ENCODE peak calls at places on chromosomes 16 and 17, in ten cellular contexts. One of them, this sample, is unnamed.
A peak's percentile ranks its signal among the peaks of the same experiment; 100 is the strongest.

GRCh38 chr17:50153650-50154575 is 3.4 kb upstream of the PPP1R9B start:
- DNase-seq in fibroblast of the conjunctiva: no peak
- DNase-seq in Ammon's horn: no peak
- DNase-seq in A549: no peak
- DNase-seq in stimulated activated naive CD8-positive, alpha-beta T cell treated with anti-CD3 and anti-CD28 coated beads, Interleukin-15, Interleukin-2, amounts not matched to agents 100 U/mL and 50 U/mL, for 24 hours: no peak
- DNase-seq in mucosa of gallbladder: no peak
- DNase-seq in LHCN-M2: no peak
- DNase-seq in tibial nerve: no peak
- DNase-seq in amygdala: no peak
- DNase-seq in stimulated activated CD8-positive, alpha-beta memory T cell treated with anti-CD3 and anti-CD28 coated beads, Interleukin-2, amount 100 ng/mL, for 1 hour: no peak
- DNase-seq in this sample: no peak

GRCh38 chr16:83143788-83144187 is 517.0 kb downstream of the CDH13 start:
- DNase-seq in fibroblast of the conjunctiva: no peak
- DNase-seq in stimulated activated naive CD8-positive, alpha-beta T cell treated with anti-CD3 and anti-CD28 coated beads, Interleukin-15, Interleukin-2, amounts not matched to agents 100 U/mL and 50 U/mL, for 24 hours: no peak
- DNase-seq in tibial nerve: no peak
- DNase-seq in Ammon's horn: no peak
- DNase-seq in stimulated activated CD8-positive, alpha-beta memory T cell treated with anti-CD3 and anti-CD28 coated beads, Interleukin-2, amount 100 ng/mL, for 1 hour: no peak
- DNase-seq in LHCN-M2: peak; percentile 93
- DNase-seq in A549: no peak
- DNase-seq in mucosa of gallbladder: peak; percentile 21
- DNase-seq in amygdala: no peak
- DNase-seq in this sample: no peak

GRCh38 chr16:4339909-4340308 is 11.2 kb downstream of the PAM16 start:
- DNase-seq in Ammon's horn: no peak
- DNase-seq in stimulated activated naive CD8-positive, alpha-beta T cell treated with anti-CD3 and anti-CD28 coated beads, Interleukin-15, Interleukin-2, amounts not matched to agents 100 U/mL and 50 U/mL, for 24 hours: no peak
- DNase-seq in tibial nerve: no peak
- DNase-seq in LHCN-M2: no peak
- DNase-seq in amygdala: no peak
- DNase-seq in A549: no peak
- DNase-seq in fibroblast of the conjunctiva: no peak
- DNase-seq in stimulated activated CD8-positive, alpha-beta memory T cell treated with anti-CD3 and anti-CD28 coated beads, Interleukin-2, amount 100 ng/mL, for 1 hour: no peak
- DNase-seq in mucosa of gallbladder: no peak
- DNase-seq in this sample: no peak

GRCh38 chr17:61454932-61455753 is 2.9 kb downstream of the TBX4 start:
- DNase-seq in fibroblast of the conjunctiva: no peak
- DNase-seq in stimulated activated naive CD8-positive, alpha-beta T cell treated with anti-CD3 and anti-CD28 coated beads, Interleukin-15, Interleukin-2, amounts not matched to agents 100 U/mL and 50 U/mL, for 24 hours: no peak
- DNase-seq in A549: no peak
- DNase-seq in Ammon's horn: no peak
- DNase-seq in stimulated activated CD8-positive, alpha-beta memory T cell treated with anti-CD3 and anti-CD28 coated beads, Interleukin-2, amount 100 ng/mL, for 1 hour: no peak
- DNase-seq in LHCN-M2: no peak
- DNase-seq in mucosa of gallbladder: no peak
- DNase-seq in tibial nerve: no peak
- DNase-seq in amygdala: no peak
- DNase-seq in this sample: no peak

GRCh38 chr16:79618041-79618711 is 17.6 kb upstream of the MAF start:
- DNase-seq in LHCN-M2: no peak
- DNase-seq in stimulated activated CD8-positive, alpha-beta memory T cell treated with anti-CD3 and anti-CD28 coated beads, Interleukin-2, amount 100 ng/mL, for 1 hour: no peak
- DNase-seq in fibroblast of the conjunctiva: no peak
- DNase-seq in Ammon's horn: no peak
- DNase-seq in A549: no peak
- DNase-seq in amygdala: no peak
- DNase-seq in tibial nerve: no peak
- DNase-seq in mucosa of gallbladder: no peak
- DNase-seq in stimulated activated naive CD8-positive, alpha-beta T cell treated with anti-CD3 and anti-CD28 coated beads, Interleukin-15, Interleukin-2, amounts not matched to agents 100 U/mL and 50 U/mL, for 24 hours: no peak
- DNase-seq in this sample: no peak

GRCh38 chr17:50853015-50853615 is 13.0 kb downstream of the TOB1 start:
- DNase-seq in mucosa of gallbladder: no peak
- DNase-seq in A549: no peak
- DNase-seq in tibial nerve: no peak
- DNase-seq in Ammon's horn: no peak
- DNase-seq in fibroblast of the conjunctiva: no peak
- DNase-seq in amygdala: no peak
- DNase-seq in LHCN-M2: no peak
- DNase-seq in stimulated activated naive CD8-positive, alpha-beta T cell treated with anti-CD3 and anti-CD28 coated beads, Interleukin-15, Interleukin-2, amounts not matched to agents 100 U/mL and 50 U/mL, for 24 hours: no peak
- DNase-seq in stimulated activated CD8-positive, alpha-beta memory T cell treated with anti-CD3 and anti-CD28 coated beads, Interleukin-2, amount 100 ng/mL, for 1 hour: no peak
- DNase-seq in this sample: no peak

GRCh38 chr16:24178496-24178895 is 77.6 kb upstream of the CACNG3 start:
- DNase-seq in Ammon's horn: no peak
- DNase-seq in stimulated activated naive CD8-positive, alpha-beta T cell treated with anti-CD3 and anti-CD28 coated beads, Interleukin-15, Interleukin-2, amounts not matched to agents 100 U/mL and 50 U/mL, for 24 hours: peak; percentile 21
- DNase-seq in stimulated activated CD8-positive, alpha-beta memory T cell treated with anti-CD3 and anti-CD28 coated beads, Interleukin-2, amount 100 ng/mL, for 1 hour: no peak
- DNase-seq in fibroblast of the conjunctiva: no peak
- DNase-seq in mucosa of gallbladder: no peak
- DNase-seq in A549: no peak
- DNase-seq in tibial nerve: no peak
- DNase-seq in amygdala: no peak
- DNase-seq in LHCN-M2: no peak
- DNase-seq in this sample: no peak

GRCh38 chr16:2160915-2161551 is 5.5 kb downstream of the TRAF7 start:
- DNase-seq in amygdala: no peak
- DNase-seq in mucosa of gallbladder: no peak
- DNase-seq in Ammon's horn: no peak
- DNase-seq in LHCN-M2: peak; percentile 82
- DNase-seq in A549: no peak
- DNase-seq in fibroblast of the conjunctiva: peak; percentile 37
- DNase-seq in stimulated activated CD8-positive, alpha-beta memory T cell treated with anti-CD3 and anti-CD28 coated beads, Interleukin-2, amount 100 ng/mL, for 1 hour: no peak
- DNase-seq in stimulated activated naive CD8-positive, alpha-beta T cell treated with anti-CD3 and anti-CD28 coated beads, Interleukin-15, Interleukin-2, amounts not matched to agents 100 U/mL and 50 U/mL, for 24 hours: no peak
- DNase-seq in tibial nerve: peak; percentile 58
- DNase-seq in this sample: no peak

GRCh38 chr17:49101054-49101534 is 31.5 kb upstream of the B4GALNT2 start:
- DNase-seq in amygdala: no peak
- DNase-seq in mucosa of gallbladder: peak; percentile 62
- DNase-seq in Ammon's horn: no peak
- DNase-seq in tibial nerve: no peak
- DNase-seq in stimulated activated CD8-positive, alpha-beta memory T cell treated with anti-CD3 and anti-CD28 coated beads, Interleukin-2, amount 100 ng/mL, for 1 hour: no peak
- DNase-seq in A549: no peak
- DNase-seq in fibroblast of the conjunctiva: no peak
- DNase-seq in LHCN-M2: no peak
- DNase-seq in stimulated activated naive CD8-positive, alpha-beta T cell treated with anti-CD3 and anti-CD28 coated beads, Interleukin-15, Interleukin-2, amounts not matched to agents 100 U/mL and 50 U/mL, for 24 hours: no peak
- DNase-seq in this sample: no peak

GRCh38 chr17:74514632-74515035 is 16.6 kb downstream of the CD300LB start:
- DNase-seq in LHCN-M2: no peak
- DNase-seq in stimulated activated CD8-positive, alpha-beta memory T cell treated with anti-CD3 and anti-CD28 coated beads, Interleukin-2, amount 100 ng/mL, for 1 hour: no peak
- DNase-seq in Ammon's horn: no peak
- DNase-seq in tibial nerve: no peak
- DNase-seq in amygdala: no peak
- DNase-seq in fibroblast of the conjunctiva: peak; percentile 3
- DNase-seq in mucosa of gallbladder: peak; percentile 19
- DNase-seq in stimulated activated naive CD8-positive, alpha-beta T cell treated with anti-CD3 and anti-CD28 coated beads, Interleukin-15, Interleukin-2, amounts not matched to agents 100 U/mL and 50 U/mL, for 24 hours: peak; percentile 46
- DNase-seq in A549: no peak
- DNase-seq in this sample: no peak

GRCh38 chr17:15247891-15248529 is 17.1 kb downstream of the PMP22 start:
- DNase-seq in A549: peak; percentile 31
- DNase-seq in amygdala: no peak
- DNase-seq in mucosa of gallbladder: no peak
- DNase-seq in stimulated activated naive CD8-positive, alpha-beta T cell treated with anti-CD3 and anti-CD28 coated beads, Interleukin-15, Interleukin-2, amounts not matched to agents 100 U/mL and 50 U/mL, for 24 hours: no peak
- DNase-seq in Ammon's horn: no peak
- DNase-seq in LHCN-M2: no peak
- DNase-seq in stimulated activated CD8-positive, alpha-beta memory T cell treated with anti-CD3 and anti-CD28 coated beads, Interleukin-2, amount 100 ng/mL, for 1 hour: no peak
- DNase-seq in tibial nerve: no peak
- DNase-seq in fibroblast of the conjunctiva: no peak
- DNase-seq in this sample: no peak

GRCh38 chr17:66667491-66668030 is 167.4 kb upstream of the CACNG5 start:
- DNase-seq in fibroblast of the conjunctiva: no peak
- DNase-seq in Ammon's horn: no peak
- DNase-seq in tibial nerve: no peak
- DNase-seq in stimulated activated naive CD8-positive, alpha-beta T cell treated with anti-CD3 and anti-CD28 coated beads, Interleukin-15, Interleukin-2, amounts not matched to agents 100 U/mL and 50 U/mL, for 24 hours: peak; percentile 59
- DNase-seq in LHCN-M2: no peak
- DNase-seq in A549: no peak
- DNase-seq in mucosa of gallbladder: no peak
- DNase-seq in amygdala: no peak
- DNase-seq in stimulated activated CD8-positive, alpha-beta memory T cell treated with anti-CD3 and anti-CD28 coated beads, Interleukin-2, amount 100 ng/mL, for 1 hour: no peak
- DNase-seq in this sample: no peak

GRCh38 chr17:81869221-81870154 is 1.6 kb downstream of the ARHGDIA start:
- DNase-seq in stimulated activated CD8-positive, alpha-beta memory T cell treated with anti-CD3 and anti-CD28 coated beads, Interleukin-2, amount 100 ng/mL, for 1 hour: no peak
- DNase-seq in tibial nerve: no peak
- DNase-seq in A549: peak; percentile 69
- DNase-seq in stimulated activated naive CD8-positive, alpha-beta T cell treated with anti-CD3 and anti-CD28 coated beads, Interleukin-15, Interleukin-2, amounts not matched to agents 100 U/mL and 50 U/mL, for 24 hours: peak; percentile 78
- DNase-seq in fibroblast of the conjunctiva: no peak
- DNase-seq in mucosa of gallbladder: no peak
- DNase-seq in Ammon's horn: no peak
- DNase-seq in LHCN-M2: peak; percentile 36
- DNase-seq in amygdala: no peak
- DNase-seq in this sample: no peak

This sample was measured in NCI-H1048.